ENCODE peak calls at places on chromosomes 1 and 21, in nine cellular contexts. B is osteocyte; D is stimulated activated CD8-positive, alpha-beta memory T cell treated with anti-CD3 and anti-CD28 coated beads, Interleukin-15, amount 100 ng/mL, for 4 hours; Z is activated CD4-positive, alpha-beta T cell treated with anti-CD3 and anti-CD28 coated beads for 36 hours; K is kidney tubule cell; I is NCI-H748 treated with DMSO at 0.1 percent for 48 hours; A is AG09309; E is NCI-H226; W is mucosa of gallbladder. T is an unnamed sample.
A peak's percentile ranks its signal among the peaks of the same experiment; 100 is the strongest.

GRCh38 chr1:70038025-70038424 is 167.4 kb downstream of the LRRC40 start:
- DNase-seq in I (no peak), E (peak; percentile 48), K (peak; percentile 14), Z (no peak), B (peak; percentile 86), D (no peak), W (no peak), A (peak; percentile 66), T (no peak)

GRCh38 chr1:21568006-21568746 is 59.0 kb downstream of the ALPL start:
- DNase-seq in E (peak; percentile 83), I (no peak), B (no peak), Z (no peak), A (no peak), D (no peak), W (no peak), K (peak; percentile 37), T (no peak)

GRCh38 chr1:179447489-179447888 is 81.7 kb downstream of the AXDND1 start:
- DNase-seq in I (no peak), W (no peak), D (no peak), K (peak; percentile 13), E (no peak), B (no peak), A (no peak), Z (peak; percentile 22), T (no peak)

GRCh38 chr21:28393279-28393678 is 599.4 kb downstream of the LTN1 start:
- DNase-seq in E (peak; percentile 12), Z (no peak), W (peak; percentile 93), B (no peak), D (no peak), K (peak; percentile 95), I (no peak), A (no peak), T (peak; percentile 70)

GRCh38 chr1:8780405-8780804 is 37.0 kb downstream of the RERE start:
- DNase-seq in E (no peak), K (no peak), I (no peak), D (no peak), W (no peak), Z (no peak), A (no peak), B (no peak), T (no peak)

GRCh38 chr1:31371560-31371959 is 1.3 kb downstream of the FABP3 start:
- DNase-seq in E (no peak), A (no peak), Z (no peak), B (no peak), I (no peak), D (no peak), K (peak; percentile 57), W (peak; percentile 63), T (no peak)

GRCh38 chr1:192713921-192714320 is 78.0 kb downstream of the RGS13 start:
- DNase-seq in Z (no peak), B (no peak), E (no peak), I (no peak), A (no peak), D (no peak), K (no peak), W (no peak), T (no peak)

GRCh38 chr1:211912064-211912463 is 81.5 kb upstream of the LPGAT1 start:
- DNase-seq in B (no peak), I (no peak), W (no peak), E (no peak), K (peak; percentile 43), D (no peak), A (no peak), Z (no peak), T (no peak)

GRCh38 chr1:31703431-31704260 is at the start of gene COL16A1:
- DNase-seq in D (no peak), W (peak; percentile 68), Z (no peak), I (no peak), E (no peak), K (peak; percentile 43), A (no peak), B (peak; percentile 86), T (peak; percentile 23)

GRCh38 chr1:214330240-214330639 is 49.3 kb downstream of the SMYD2 start:
- DNase-seq in K (no peak), E (no peak), W (no peak), D (no peak), I (no peak), Z (no peak), A (no peak), B (no peak), T (no peak)

GRCh38 chr1:167128261-167129227 is 34.7 kb downstream of the STYXL2 start:
- DNase-seq in B (no peak), E (no peak), D (no peak), A (no peak), I (no peak), W (no peak), K (peak; percentile 6), Z (no peak), T (peak; percentile 9)

GRCh38 chr1:89699451-89699986 is 66.6 kb downstream of the LRRC8C start:
- DNase-seq in B (no peak), D (no peak), E (no peak), Z (no peak), W (no peak), K (no peak), I (no peak), A (no peak), T (no peak)

GRCh38 chr1:38152351-38153082 is 105.9 kb upstream of the POU3F1 start:
- DNase-seq in E (no peak), A (no peak), W (no peak), I (peak; percentile 79), B (no peak), D (no peak), Z (no peak), K (peak; percentile 27), T (peak; percentile 99)

GRCh38 chr1:15145327-15145726 is 8.2 kb upstream of the TMEM51 start:
- DNase-seq in I (no peak), Z (no peak), W (no peak), E (no peak), K (no peak), D (no peak), A (no peak), B (no peak), T (no peak)

GRCh38 chr1:64922336-64922735 is 44.0 kb downstream of the JAK1 start:
- DNase-seq in E (no peak), K (no peak), W (no peak), Z (peak; percentile 27), D (no peak), B (no peak), A (no peak), I (no peak), T (no peak)

GRCh38 chr1:185045793-185046441 is 559 bp downstream of the RNF2 start:
- DNase-seq in I (no peak), E (no peak), B (no peak), Z (peak; percentile 52), K (peak; percentile 35), W (no peak), D (no peak), A (no peak), T (no peak)

GRCh38 chr1:6209661-6210605 is 4.0 kb downstream of the RNF207 start:
- DNase-seq in W (no peak), A (no peak), I (no peak), K (no peak), B (no peak), Z (peak; percentile 53), E (no peak), D (no peak), T (no peak)

GRCh38 chr1:19577001-19577400 is 67.1 kb upstream of the NBL1 start:
- DNase-seq in Z (no peak), D (no peak), I (no peak), K (no peak), E (no peak), A (no peak), B (no peak), W (no peak), T (no peak)

GRCh38 chr1:180923024-180923841 is 10.5 kb downstream of the KIAA1614 start:
- DNase-seq in I (no peak), Z (no peak), W (no peak), B (no peak), K (peak; percentile 82), D (no peak), A (no peak), E (no peak), T (no peak)

GRCh38 chr21:42151148-42152074 is 67.5 kb upstream of the ABCG1 start:
- DNase-seq in K (no peak), E (no peak), D (no peak), Z (no peak), I (no peak), B (no peak), A (no peak), W (no peak), T (peak; percentile 17)

GRCh38 chr21:43348801-43349261 is 78.1 kb downstream of the SIK1 start:
- DNase-seq in E (no peak), W (no peak), I (no peak), B (no peak), D (no peak), Z (no peak), A (no peak), K (no peak), T (no peak)

GRCh38 chr1:46516140-46516539 is 26.5 kb downstream of the DMBX1 start:
- DNase-seq in E (no peak), Z (no peak), D (no peak), K (no peak), A (no peak), I (no peak), B (no peak), W (no peak), T (no peak)

GRCh38 chr1:223631367-223631977 is 34.0 kb downstream of the CAPN8 start:
- DNase-seq in B (no peak), A (no peak), E (no peak), I (no peak), D (no peak), Z (no peak), K (peak; percentile 14), W (no peak), T (no peak)

GRCh38 chr1:222817529-222817928 is 2.7 kb downstream of the DISP1 start:
- DNase-seq in A (peak; percentile 80), I (no peak), D (no peak), K (peak; percentile 95), W (no peak), Z (no peak), E (peak; percentile 51), B (no peak), T (no peak)

GRCh38 chr1:26122988-26123973 is 11.7 kb downstream of the PDIK1L start:
- DNase-seq in I (no peak), K (peak; percentile 57), W (no peak), B (no peak), Z (peak; percentile 27), E (peak; percentile 78), D (no peak), A (no peak), T (no peak)

GRCh38 chr1:32240140-32240951 is 6.7 kb upstream of the FAM167B start:
- DNase-seq in K (peak; percentile 83), D (no peak), I (peak; percentile 34), W (peak; percentile 60), B (peak; percentile 88), Z (peak; percentile 74), E (no peak), A (no peak), T (peak; percentile 97)

GRCh38 chr1:7558041-7558461 is 213.0 kb upstream of the VAMP3 start:
- DNase-seq in D (no peak), B (no peak), Z (no peak), K (no peak), A (no peak), I (no peak), E (no peak), W (no peak), T (no peak)

GRCh38 chr1:232457607-232458006 is 172.3 kb downstream of the SIPA1L2 start:
- DNase-seq in K (no peak), B (no peak), I (no peak), D (no peak), Z (peak; percentile 31), E (no peak), A (no peak), W (no peak), T (no peak)

GRCh38 chr1:89023026-89023425 is 360 bp upstream of the GBP3 start:
- DNase-seq in E (no peak), I (no peak), K (no peak), Z (no peak), D (no peak), B (no peak), W (no peak), A (no peak), T (no peak)

GRCh38 chr1:18088077-18088594 is 19.5 kb upstream of the IGSF21 start:
- DNase-seq in D (no peak), B (no peak), Z (no peak), I (no peak), A (no peak), W (no peak), E (no peak), K (no peak), T (no peak)

GRCh38 chr21:36627242-36627641 is 71.7 kb upstream of the SIM2 start:
- DNase-seq in A (peak; percentile 45), D (no peak), Z (no peak), E (no peak), W (no peak), I (no peak), K (peak; percentile 82), B (no peak), T (no peak)